ENCODE peak calls at places on chromosome 19, in ten cellular contexts. Z is transverse colon, F is stomach, M is H1, B is SK-N-SH, X is sigmoid colon, U is K562, C is HepG2, O is suprapubic skin, H is GM12878. Y is an unnamed sample.

GRCh38 chr19:51296331-51297093 is 14.9 kb upstream of the IGLON5 start:
- DNase-seq in Z (no peak), F (no peak), M (no peak), B (peak; percentile 58), X (no peak), U (peak; percentile 28), C (peak; percentile 23), O (no peak), H (no peak), Y (no peak)

GRCh38 chr19:43778651-43779050 is 2.1 kb downstream of the KCNN4 start:
- DNase-seq in Z (no peak), F (no peak), M (no peak), B (no peak), X (no peak), U (no peak), C (no peak), O (no peak), H (no peak), Y (no peak)

GRCh38 chr19:5093297-5093858 is 124.5 kb downstream of the KDM4B start:
- DNase-seq in Z (no peak), F (peak; percentile 36), M (no peak), B (no peak), X (no peak), U (peak; percentile 53), C (no peak), O (no peak), H (no peak), Y (no peak)

GRCh38 chr19:32407004-32407992 is 1.7 kb downstream of the DPY19L3 start:
- DNase-seq in Z (peak; percentile 12), F (peak; percentile 68), M (no peak), B (peak; percentile 36), X (peak; percentile 74), U (peak; percentile 56), C (peak; percentile 16), O (no peak), H (no peak), Y (no peak)

GRCh38 chr19:29843180-29844051 is 31.6 kb downstream of the CCNE1 start:
- DNase-seq in Z (peak; percentile 25), F (no peak), M (no peak), B (no peak), X (peak; percentile 67), U (peak; percentile 46), C (no peak), O (no peak), H (no peak), Y (no peak)

GRCh38 chr19:40530091-40530901 is 46.4 kb upstream of the SHKBP1 start:
- DNase-seq in Z (no peak), F (no peak), M (no peak), B (peak; percentile 93), X (no peak), U (peak; percentile 97), C (no peak), O (no peak), H (no peak), Y (no peak)

GRCh38 chr19:4057913-4058695 is 8.6 kb downstream of the ZBTB7A start:
- DNase-seq in Z (peak; percentile 87), F (peak; percentile 81), M (no peak), B (no peak), X (peak; percentile 97), U (peak; percentile 84), C (peak; percentile 90), O (peak; percentile 95), H (no peak), Y (peak; percentile 93)

GRCh38 chr19:35743640-35744306 is 1.4 kb downstream of the U2AF1L4 start:
- DNase-seq in Z (no peak), F (no peak), M (no peak), B (no peak), X (no peak), U (no peak), C (no peak), O (no peak), H (no peak), Y (no peak)

GRCh38 chr19:55646889-55647731 is 902 bp upstream of the CCDC106 start:
- DNase-seq in Z (no peak), F (no peak), M (no peak), B (peak; percentile 23), X (no peak), U (no peak), C (no peak), O (no peak), H (no peak), Y (no peak)

GRCh38 chr19:39098365-39099269 is 14.4 kb downstream of the ACP7 start:
- DNase-seq in Z (no peak), F (no peak), M (no peak), B (peak; percentile 52), X (no peak), U (no peak), C (no peak), O (no peak), H (no peak), Y (peak; percentile 56)

GRCh38 chr19:43474986-43475705 is 9.7 kb upstream of the LYPD3 start:
- DNase-seq in Z (peak; percentile 97), F (peak; percentile 96), M (peak; percentile 84), B (peak; percentile 99), X (peak; percentile 98), U (peak; percentile 99), C (no peak), O (peak; percentile 98), H (no peak), Y (peak; percentile 97)

GRCh38 chr19:29206453-29206852 is 6.5 kb downstream of the UQCRFS1 start:
- DNase-seq in Z (no peak), F (no peak), M (no peak), B (no peak), X (no peak), U (no peak), C (no peak), O (no peak), H (no peak), Y (no peak)

GRCh38 chr19:5447700-5448311 is 7.4 kb upstream of the ZNRF4 start:
- DNase-seq in Z (no peak), F (no peak), M (no peak), B (no peak), X (no peak), U (no peak), C (no peak), O (no peak), H (no peak), Y (no peak)

GRCh38 chr19:54388001-54388802 is 23.5 kb upstream of the LAIR1 start:
- DNase-seq in Z (peak; percentile 27), F (no peak), M (no peak), B (no peak), X (no peak), U (no peak), C (no peak), O (no peak), H (no peak), Y (no peak)

GRCh38 chr19:10888421-10888866 is 17.1 kb downstream of the CARM1 start:
- DNase-seq in Z (no peak), F (no peak), M (peak; percentile 53), B (peak; percentile 72), X (no peak), U (no peak), C (no peak), O (no peak), H (no peak), Y (no peak)

DNA sequence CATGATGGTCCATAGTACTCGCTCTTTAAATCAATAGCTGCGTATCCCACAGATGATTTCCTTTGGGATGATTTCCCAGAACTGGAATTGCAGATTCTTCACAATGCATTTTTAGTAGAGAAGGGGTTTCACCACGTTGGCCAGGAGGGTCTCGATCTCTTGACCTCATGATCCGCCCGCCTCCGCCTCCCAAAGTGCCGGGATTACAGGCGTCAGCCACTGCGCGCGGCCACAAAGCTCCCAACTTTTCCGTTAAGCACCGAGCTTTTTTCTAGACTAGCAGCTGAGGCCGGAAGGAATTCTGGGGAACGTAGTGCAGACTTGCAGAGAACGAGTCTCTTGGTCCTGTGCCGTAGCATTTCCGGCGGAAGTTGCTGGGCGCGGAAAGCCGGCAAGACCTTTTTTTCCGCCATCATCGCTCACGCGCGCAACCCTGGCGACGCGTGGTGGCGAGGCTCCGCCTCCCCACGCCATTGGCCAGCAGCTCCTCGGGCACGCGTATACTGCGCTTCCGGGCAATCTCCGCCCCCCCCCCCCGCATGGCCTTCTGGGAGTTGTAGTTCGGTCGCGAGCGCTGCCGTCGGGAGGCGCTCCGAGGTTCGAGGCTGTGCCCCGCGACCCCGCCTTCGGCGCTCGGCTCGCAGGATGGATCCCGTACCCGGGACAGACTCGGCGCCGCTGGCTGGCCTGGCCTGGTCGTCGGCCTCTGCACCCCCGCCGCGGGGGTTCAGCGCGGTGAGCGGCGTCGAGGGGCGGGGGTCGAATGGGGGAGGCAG is at the start of gene MVB12A:
- DNase-seq in Z (peak; percentile 97), F (peak; percentile 97), M (peak; percentile 99), B (peak; percentile 97), X (peak; percentile 99), U (peak; percentile 97), C (peak; percentile 98), O (peak; percentile 97), H (peak; percentile 97), Y (peak; percentile 99)
- TF ChIP-seq POLR2AphosphoS5 in Z (peak; percentile 61), F (peak; percentile 92), M (peak; percentile 24), B (peak; percentile 63), X (peak; percentile 60), U (no peak), C (peak; percentile 56), O (no peak), H (no peak), Y (peak; percentile 86)

GRCh38 chr19:6935069-6935468 is 47.7 kb downstream of the ADGRE1 start:
- DNase-seq in Z (no peak), F (no peak), M (no peak), B (no peak), X (no peak), U (no peak), C (peak; percentile 5), O (no peak), H (no peak), Y (no peak)
- H3K27ac ChIP-seq in Z (no peak overlapping the region), F (no peak overlapping the region), M (no peak overlapping the region), B (no peak overlapping the region), X (no peak overlapping the region), U (no peak overlapping the region), C (no peak overlapping the region), O (no peak overlapping the region), H (no peak overlapping the region), Y (no peak overlapping the region)

GRCh38 chr19:1106841-1107654 is 3.3 kb downstream of the GPX4 start:
- DNase-seq in Z (peak; percentile 32), F (peak; percentile 48), M (no peak), B (no peak), X (no peak), U (no peak), C (peak; percentile 20), O (no peak), H (no peak), Y (peak; percentile 82)
- TF ChIP-seq EP300 in Z (no peak), F (no peak), M (no peak), B (no peak), X (no peak), U (no peak), C (no peak), O (no peak), H (no peak), Y (no peak)

DNA sequence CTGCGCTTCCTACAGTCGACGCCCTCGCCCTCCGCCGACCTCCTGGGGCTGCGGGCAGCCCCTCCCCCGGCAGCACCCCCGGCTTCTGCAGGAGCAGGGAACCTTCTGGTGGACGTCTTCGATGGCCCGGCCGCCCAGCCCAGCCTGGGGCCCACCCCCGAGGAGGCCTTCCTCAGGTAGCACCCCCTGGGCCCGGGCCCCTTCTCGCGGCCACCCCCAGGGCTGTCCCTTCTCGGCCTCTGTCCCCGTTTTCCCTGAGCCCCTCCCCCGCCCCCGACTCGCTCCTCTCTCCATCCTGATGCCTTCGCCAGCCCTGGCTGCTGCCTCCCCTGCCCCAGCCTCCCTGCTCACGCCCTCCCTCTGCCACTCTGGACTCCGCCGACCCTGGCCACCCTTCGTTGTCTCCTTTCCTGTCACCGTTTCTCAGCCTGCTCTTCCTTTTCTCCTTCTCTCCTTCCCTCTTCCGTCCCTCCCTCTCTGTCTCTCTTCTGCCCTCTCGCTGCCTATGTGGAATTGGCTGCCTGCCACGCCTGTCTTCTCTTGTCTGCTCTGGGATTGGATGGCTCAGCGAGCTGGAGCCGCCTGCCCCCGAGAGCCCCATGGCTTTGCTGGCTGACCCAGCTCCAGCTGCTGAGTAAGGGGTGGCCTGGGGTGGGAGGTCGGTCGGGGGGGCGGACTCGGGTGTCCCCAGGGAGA is 11.0 kb downstream of the FUZ start:
- DNase-seq in Z (peak; percentile 76), F (peak; percentile 69), M (no peak), B (peak; percentile 97), X (peak; percentile 98), U (peak; percentile 39), C (no peak), O (peak; percentile 94), H (no peak), Y (peak; percentile 85)
- TF ChIP-seq POLR2AphosphoS5 in Z (peak; percentile 19), F (peak; percentile 23), M (no peak), B (no peak), X (peak; percentile 29), U (no peak), C (no peak), O (no peak), H (no peak), Y (no peak)

Y was measured in upper lobe of left lung.